ENCODE peak calls at places on chromosomes 2 and 18, in six cellular contexts. B is left lung, S is kidney epithelial cell, J is GM13976, P is ovary, T is choroid plexus epithelial cell. L is an unnamed sample.

GRCh38 chr18:777021-777420 is 35.0 kb downstream of the YES1 start:
- DNase-seq in B (no peak), S (no peak), J (no peak), P (no peak), T (peak; percentile 29), L (no peak)

GRCh38 chr2:191824403-191824802 is 22.5 kb downstream of the CAVIN2 start:
- DNase-seq in B (no peak), S (no peak), J (no peak), P (no peak), T (no peak), L (no peak)

GRCh38 chr2:165697727-165698620 is 96.1 kb downstream of the GALNT3 start:
- DNase-seq in B (no peak), S (no peak), J (no peak), P (no peak), T (no peak), L (no peak)

GRCh38 chr2:50443868-50444267 is 588.1 kb downstream of the NRXN1 start:
- DNase-seq in B (no peak), S (no peak), J (no peak), P (no peak), T (no peak), L (no peak)

GRCh38 chr2:288743-289361 is 961 bp upstream of the ALKAL2 start:
- DNase-seq in B (no peak), S (no peak), J (peak; percentile 33), P (peak; percentile 79), T (no peak), L (no peak)

GRCh38 chr2:14220101-14220500 is 412.4 kb upstream of the LRATD1 start:
- DNase-seq in B (no peak), S (no peak), J (no peak), P (no peak), T (peak; percentile 2), L (no peak)

GRCh38 chr2:143263045-143263625 is 133.9 kb downstream of the ARHGAP15 start:
- DNase-seq in B (no peak), S (no peak), J (no peak), P (no peak), T (peak; percentile 7), L (no peak)

GRCh38 chr18:13565228-13565627 is 161.1 kb downstream of the FAM210A start:
- DNase-seq in B (no peak), S (no peak), J (no peak), P (no peak), T (no peak), L (peak; percentile 98)

GRCh38 chr18:46712406-46712805 is 44.4 kb downstream of the ST8SIA5 start:
- DNase-seq in B (no peak), S (peak; percentile 49), J (no peak), P (peak; percentile 69), T (no peak), L (peak; percentile 45)

DNA sequence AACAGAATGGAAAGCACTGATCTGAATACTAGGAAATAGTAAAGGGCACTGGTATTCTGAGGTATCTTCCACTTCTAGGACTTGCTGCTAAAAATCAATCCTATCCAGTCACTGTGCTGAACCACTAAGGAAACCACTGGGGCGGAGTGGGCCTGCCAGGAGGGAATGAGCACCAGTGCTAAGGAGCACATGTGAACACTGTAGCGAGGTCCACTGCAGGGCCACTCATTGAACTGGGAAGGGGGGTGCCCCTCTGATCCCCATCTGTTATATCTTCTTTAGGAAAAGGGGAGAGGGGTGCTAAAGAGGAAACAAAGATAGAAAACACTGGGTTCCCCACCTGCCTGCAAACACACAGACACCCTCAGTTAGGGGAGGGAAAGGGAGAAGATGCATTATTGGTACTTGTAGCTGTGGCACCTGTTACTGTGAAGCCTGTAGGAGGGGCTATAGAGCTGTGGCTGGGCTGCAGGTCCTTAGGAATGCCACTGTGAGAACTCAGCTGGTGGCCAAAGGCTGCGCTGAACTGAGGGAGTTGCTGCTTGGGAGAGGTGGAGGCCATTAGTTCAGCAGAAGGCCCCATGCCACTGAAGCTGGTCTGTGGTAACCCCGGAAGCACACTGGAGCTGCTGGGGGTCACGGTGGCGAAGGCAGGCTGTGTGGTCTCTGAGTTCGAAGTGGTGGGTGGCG is 81.8 kb downstream of the INO80D start:
- DNase-seq in B (no peak), S (no peak), J (no peak), P (no peak), T (peak; percentile 37), L (no peak)
- TF ChIP-seq CTCF in B (no peak), S (peak; percentile 37), J (no peak), P (no peak), T (peak; percentile 48), L (no peak)

GRCh38 chr2:149313512-149313972 is 16.8 kb upstream of the LYPD6 start:
- DNase-seq in B (no peak), S (no peak), J (peak; percentile 55), P (no peak), T (peak; percentile 33), L (no peak)
- TF ChIP-seq CTCF in B (peak; percentile 49), S (peak; percentile 82), J (peak; percentile 58), P (no peak), T (peak; percentile 75), L (peak; percentile 53)

DNA sequence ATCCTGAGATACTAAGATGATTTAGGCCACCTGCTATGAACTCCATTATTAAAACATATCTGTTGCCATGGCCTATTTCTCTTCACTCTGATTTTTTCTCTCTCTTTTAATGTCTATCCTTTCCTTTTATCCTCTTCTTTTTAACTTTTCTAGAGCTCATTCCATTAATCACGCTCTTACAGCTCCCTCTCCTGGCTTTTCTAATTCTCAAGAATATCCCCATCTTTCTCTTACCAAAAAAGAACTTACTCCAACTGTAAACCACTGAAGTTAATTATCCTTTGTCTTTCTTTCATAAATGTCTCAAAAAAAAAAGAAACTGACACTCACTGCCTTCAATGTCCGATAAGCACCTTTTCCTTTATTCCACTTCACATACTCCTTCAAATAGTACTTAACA is 7.9 kb downstream of the PPP3R1 start:
- DNase-seq in B (no peak), S (no peak), J (no peak), P (no peak), T (no peak), L (no peak)
- TF ChIP-seq CTCF in B (no peak), S (peak; percentile 3), J (no peak), P (no peak), T (no peak), L (peak; percentile 44)

GRCh38 chr2:218826791-218827190 is 4.8 kb downstream of the PRKAG3 start:
- DNase-seq in B (no peak), S (no peak), J (no peak), P (no peak), T (no peak), L (no peak)
- TF ChIP-seq CTCF in B (no peak), S (no peak), J (no peak), P (no peak), T (no peak), L (no peak)

DNA sequence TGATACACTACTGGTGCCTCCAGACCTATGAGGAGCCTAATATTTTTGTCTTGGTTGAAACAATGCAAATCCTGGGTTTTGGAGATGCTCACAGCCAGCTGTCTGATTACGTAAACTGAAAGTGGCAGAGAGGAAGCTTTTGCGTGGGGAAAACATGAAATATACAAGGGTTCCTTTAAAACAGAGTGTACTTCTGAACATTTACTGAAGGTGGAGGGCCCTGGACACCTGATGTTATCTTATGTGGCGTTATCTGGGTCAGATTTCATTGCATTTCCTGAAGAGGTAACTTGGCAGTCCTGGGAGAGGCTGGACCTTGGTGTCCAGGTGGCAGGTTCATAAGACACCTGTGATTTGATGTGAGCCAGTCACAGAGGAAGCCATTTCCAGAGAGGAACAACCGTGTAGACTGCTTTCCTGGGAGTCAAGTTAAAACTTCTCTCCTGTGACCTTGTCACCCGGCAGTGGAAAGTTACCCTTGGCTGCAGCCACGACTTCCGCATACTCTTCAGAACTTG is 105.0 kb downstream of the NEDD4L start:
- DNase-seq in B (no peak), S (no peak), J (no peak), P (no peak), T (no peak), L (no peak)
- TF ChIP-seq CTCF in B (no peak), S (no peak), J (no peak), P (no peak), T (no peak), L (no peak)

GRCh38 chr2:201244829-201245228 is 15.5 kb upstream of the CASP8 start:
- DNase-seq in B (no peak), S (no peak), J (no peak), P (no peak), T (no peak), L (no peak)
- TF ChIP-seq CTCF in B (no peak), S (no peak), J (no peak), P (no peak), T (no peak), L (no peak)

L was measured in dorsolateral prefrontal cortex.